ENCODE peak calls at places on chromosomes 12 and 14, in six cellular contexts. O, R, D, H, G and F are unnamed samples.
A peak's percentile ranks its signal among the peaks of the same experiment; 100 is the strongest.

GRCh38 chr14:87049886-87050820 is 942.8 kb downstream of the GALC start:
- DNase-seq in O (peak; percentile 90), R (no peak), D (no peak), H (no peak), G (peak; percentile 9), F (no peak)

GRCh38 chr14:102868956-102869531 is 53.4 kb upstream of the AMN start:
- DNase-seq in O (no peak), R (no peak), D (no peak), H (no peak), G (no peak), F (no peak)

GRCh38 chr12:66048843-66049537 is 81.6 kb downstream of the LLPH start:
- DNase-seq in O (no peak), R (no peak), D (no peak), H (no peak), G (no peak), F (no peak)

GRCh38 chr14:77426396-77426795 is 3.1 kb upstream of the NOXRED1 start:
- DNase-seq in O (no peak), R (no peak), D (no peak), H (no peak), G (no peak), F (no peak)

GRCh38 chr12:108517288-108518100 is 2.4 kb downstream of the FICD start:
- DNase-seq in O (peak; percentile 39), R (no peak), D (no peak), H (no peak), G (no peak), F (no peak)

GRCh38 chr12:26195250-26195640 is at the start of gene SSPN:
- DNase-seq in O (no peak), R (peak; percentile 58), D (no peak), H (peak; percentile 73), G (no peak), F (no peak)

GRCh38 chr12:51070004-51070403 is 13.4 kb downstream of the CSRNP2 start:
- DNase-seq in O (peak; percentile 45), R (no peak), D (no peak), H (no peak), G (no peak), F (peak; percentile 55)

GRCh38 chr14:70907996-70908917 is 998 bp downstream of the PCNX1 start:
- DNase-seq in O (peak; percentile 95), R (peak; percentile 35), D (peak; percentile 35), H (peak; percentile 58), G (no peak), F (no peak)

GRCh38 chr12:132433641-132434395 is 56.1 kb upstream of the FBRSL1 start:
- DNase-seq in O (no peak), R (no peak), D (no peak), H (no peak), G (no peak), F (no peak)

GRCh38 chr14:51147183-51147582 is 52.3 kb upstream of the TRIM9 start:
- DNase-seq in O (no peak), R (no peak), D (no peak), H (no peak), G (peak; percentile 35), F (no peak)

GRCh38 chr14:72788972-72789728 is 104.8 kb downstream of the DPF3 start:
- DNase-seq in O (peak; percentile 54), R (no peak), D (no peak), H (no peak), G (no peak), F (no peak)

GRCh38 chr12:124939428-124940142 is 25.1 kb upstream of the UBC start:
- DNase-seq in O (peak; percentile 99), R (peak; percentile 96), D (peak; percentile 73), H (peak; percentile 85), G (peak; percentile 85), F (no peak)

GRCh38 chr12:57124259-57124877 is 3.9 kb upstream of the LRP1 start:
- DNase-seq in O (peak; percentile 83), R (peak; percentile 85), D (peak; percentile 27), H (peak; percentile 52), G (no peak), F (no peak)

GRCh38 chr14:94773017-94773681 is 3.2 kb upstream of the GSC start:
- DNase-seq in O (peak; percentile 78), R (no peak), D (no peak), H (no peak), G (no peak), F (no peak)

GRCh38 chr14:69571879-69572633 is 2.6 kb downstream of the CCDC177 start:
- DNase-seq in O (no peak), R (no peak), D (no peak), H (no peak), G (no peak), F (no peak)

GRCh38 chr14:51071851-51072250 is 23.1 kb downstream of the TRIM9 start:
- DNase-seq in O (no peak), R (no peak), D (no peak), H (no peak), G (no peak), F (no peak)

GRCh38 chr12:56684745-56685369 is 3.2 kb downstream of the PTGES3 start:
- DNase-seq in O (no peak), R (peak; percentile 20), D (no peak), H (no peak), G (no peak), F (no peak)

GRCh38 chr14:76955575-76956252 is 72.8 kb downstream of the IRF2BPL start:
- DNase-seq in O (peak; percentile 78), R (peak; percentile 65), D (no peak), H (no peak), G (no peak), F (no peak)

GRCh38 chr12:11877102-11877826 is 193.5 kb upstream of the BCL2L14 start:
- DNase-seq in O (no peak), R (no peak), D (no peak), H (no peak), G (no peak), F (no peak)

GRCh38 chr14:89270439-89271227 is 146.4 kb downstream of the FOXN3 start:
- DNase-seq in O (peak; percentile 26), R (no peak), D (no peak), H (no peak), G (no peak), F (no peak)

GRCh38 chr14:85252011-85252410 is 277.9 kb upstream of the FLRT2 start:
- DNase-seq in O (no peak), R (no peak), D (no peak), H (no peak), G (peak; percentile 83), F (no peak)

GRCh38 chr12:110253176-110253575 is 27.9 kb upstream of the ATP2A2 start:
- DNase-seq in O (no peak), R (peak; percentile 54), D (no peak), H (peak; percentile 82), G (peak; percentile 37), F (no peak)

GRCh38 chr12:116196752-116197718 is 80.5 kb downstream of the MED13L start:
- DNase-seq in O (no peak), R (no peak), D (no peak), H (no peak), G (no peak), F (no peak)

GRCh38 chr14:79543966-79544365 is 667.3 kb downstream of the DIO2 start:
- DNase-seq in O (peak; percentile 87), R (no peak), D (no peak), H (no peak), G (peak; percentile 12), F (no peak)

GRCh38 chr14:65783101-65783500 is 370.6 kb downstream of the FUT8 start:
- DNase-seq in O (no peak), R (no peak), D (no peak), H (no peak), G (no peak), F (no peak)

GRCh38 chr12:131129839-131130238 is 176.1 kb downstream of the ADGRD1 start:
- DNase-seq in O (no peak), R (no peak), D (no peak), H (no peak), G (no peak), F (no peak)

GRCh38 chr14:93669632-93670031 is 118.7 kb downstream of the PRIMA1 start:
- DNase-seq in O (peak; percentile 29), R (no peak), D (no peak), H (no peak), G (no peak), F (no peak)